ENCODE peak calls at places on chromosomes 5 and 9, in four cellular contexts. J, C, E and V are unnamed samples.

GRCh38 chr5:119022017-119022745 is 33.8 kb upstream of the DTWD2 start:
- DNase-seq in J (no peak), C (no peak), E (peak; percentile 3), V (peak; percentile 17)

GRCh38 chr9:128006360-128007024 is 25.7 kb upstream of the EEIG1 start:
- DNase-seq in J (no peak), C (no peak), E (no peak), V (no peak)

GRCh38 chr9:112145886-112146285 is 29.2 kb downstream of the SUSD1 start:
- DNase-seq in J (no peak), C (no peak), E (no peak), V (no peak)

GRCh38 chr5:104189031-104189430 is 626.4 kb upstream of the NUDT12 start:
- DNase-seq in J (no peak), C (no peak), E (no peak), V (no peak)

GRCh38 chr5:170761708-170762066 is 21.8 kb upstream of the GABRP start:
- DNase-seq in J (no peak), C (no peak), E (no peak), V (no peak)

GRCh38 chr5:177204281-177204680 is 70.7 kb downstream of the NSD1 start:
- DNase-seq in J (no peak), C (no peak), E (no peak), V (no peak)

GRCh38 chr5:62689599-62690368 is 111.2 kb downstream of the LRRC70 start:
- DNase-seq in J (no peak), C (no peak), E (no peak), V (no peak)

GRCh38 chr5:19314840-19315239 is 673.2 kb downstream of the CDH18 start:
- DNase-seq in J (no peak), C (peak; percentile 84), E (no peak), V (peak; percentile 34)

GRCh38 chr9:19231126-19232035 is 888 bp downstream of the DENND4C start:
- DNase-seq in J (peak; percentile 69), C (peak; percentile 3), E (no peak), V (no peak)

GRCh38 chr5:154276236-154276792 is 85.8 kb downstream of the GALNT10 start:
- DNase-seq in J (no peak), C (no peak), E (no peak), V (no peak)

GRCh38 chr9:36969216-36969771 is 64.8 kb downstream of the PAX5 start:
- DNase-seq in J (no peak), C (no peak), E (no peak), V (no peak)
- TF ChIP-seq CTCF in J (no peak), C (no peak), E (no peak), V (peak; percentile 25)

GRCh38 chr5:23157169-23157568 is 304.0 kb upstream of the CDH12 start:
- DNase-seq in J (no peak), C (no peak), E (no peak), V (no peak)
- H3K4me3 ChIP-seq in J (no peak overlapping the region), C (no peak overlapping the region), E (no peak overlapping the region), V (no peak overlapping the region)

GRCh38 chr9:29208670-29209069 is 1635.4 kb upstream of the C9orf72 start:
- DNase-seq in J (no peak), C (no peak), E (no peak), V (no peak)
- TF ChIP-seq CTCF in J (no peak), C (no peak), E (no peak), V (no peak)

DNA sequence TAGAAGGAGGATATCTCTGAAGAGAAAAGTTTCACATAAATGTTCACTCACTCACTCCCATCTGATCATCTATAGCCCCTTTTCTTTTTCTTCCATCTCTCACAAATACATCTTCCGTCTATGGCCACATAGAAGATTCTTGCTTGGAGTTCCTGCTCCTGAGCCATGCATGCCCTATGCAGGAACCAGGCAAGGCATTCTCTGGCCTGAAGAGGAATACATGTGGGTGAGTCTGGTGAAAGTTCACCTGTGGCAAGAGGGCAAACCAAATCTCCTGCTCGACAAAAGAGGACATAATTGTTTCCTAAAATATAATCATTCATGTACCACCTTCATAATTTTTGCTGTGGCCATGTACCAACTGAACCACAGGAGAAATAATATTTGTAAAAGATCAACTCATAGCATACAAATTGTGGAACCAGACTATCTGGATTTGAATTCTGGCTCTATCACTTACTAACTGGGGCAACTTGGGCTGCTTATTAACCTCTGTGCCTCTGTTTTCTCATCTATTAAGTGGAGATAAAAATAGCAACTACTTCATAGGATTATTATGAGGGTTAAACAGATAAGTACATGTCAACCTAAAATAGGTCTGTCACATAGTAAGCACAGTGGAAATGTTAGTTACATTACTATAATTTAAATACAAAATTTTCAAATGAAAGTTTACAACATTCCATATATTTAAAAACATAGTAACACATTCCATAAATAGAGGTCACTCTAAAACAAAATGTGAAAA is 121.2 kb upstream of the NFIB start:
- DNase-seq in J (no peak), C (no peak), E (no peak), V (no peak)
- H3K4me3 ChIP-seq in J (no peak overlapping the region), C (no peak overlapping the region), E (no peak overlapping the region), V (no peak overlapping the region)

GRCh38 chr5:173320259-173320658 is 8.0 kb downstream of the STC2 start:
- DNase-seq in J (peak; percentile 84), C (no peak), E (no peak), V (no peak)
- TF ChIP-seq CTCF in J (peak; percentile 19), C (no peak), E (no peak), V (peak; percentile 50)

DNA sequence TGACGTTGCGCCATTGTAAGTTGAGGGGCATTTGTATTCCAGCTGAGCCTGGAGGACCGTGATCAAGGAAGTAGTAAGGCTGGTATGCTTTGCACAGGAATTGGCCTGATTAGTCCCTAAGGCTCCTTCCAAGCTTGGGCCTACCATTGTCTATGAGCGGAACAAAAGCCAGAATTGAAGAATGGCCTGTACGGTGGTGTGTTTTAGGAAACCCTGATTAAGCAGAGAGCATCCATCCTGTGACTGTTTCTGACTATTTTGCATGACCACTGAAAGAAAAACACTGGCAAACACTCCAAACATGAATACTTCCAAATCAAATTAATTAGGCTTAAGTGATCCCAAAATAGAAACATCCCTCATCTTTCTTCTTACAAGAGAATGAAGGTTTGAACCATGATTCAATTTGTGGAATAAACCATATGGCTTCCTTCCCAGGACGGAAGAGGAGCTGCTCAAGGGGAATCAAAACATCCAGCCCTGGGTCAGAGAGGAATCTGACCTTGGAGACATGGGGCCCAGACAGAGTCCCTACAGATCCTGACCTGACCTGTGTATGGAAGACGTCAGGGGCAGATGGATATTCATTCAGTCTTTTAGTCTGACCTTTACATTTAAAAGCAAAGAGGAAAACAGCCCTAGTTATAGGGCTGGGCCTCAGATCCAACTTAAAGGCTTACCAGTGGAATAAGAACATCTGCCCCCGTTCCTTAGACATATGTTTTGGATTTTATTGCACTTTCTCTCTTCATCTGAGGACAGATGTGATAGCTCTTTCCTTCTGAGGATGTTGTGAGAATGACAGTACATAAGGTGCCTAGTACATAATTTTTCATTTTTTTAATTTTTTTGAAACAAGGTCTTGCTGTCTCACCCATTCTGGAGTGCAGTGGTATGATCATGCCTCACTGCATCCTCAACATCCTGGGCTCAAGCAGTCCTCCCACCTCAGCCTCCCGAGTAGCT is 17.7 kb upstream of the RECK start:
- DNase-seq in J (no peak), C (no peak), E (peak; percentile 71), V (no peak)
- H3K4me3 ChIP-seq in J (no peak overlapping the region), C (no peak overlapping the region), E (no peak overlapping the region), V (no peak overlapping the region)